ENCODE peak calls at places on chromosomes 2 and 18, in seven cellular contexts. One of them, this sample, is unnamed.

GRCh38 chr2:15316370-15316814 is 244.7 kb downstream of the NBAS start:
- DNase-seq in neural crest cell: no peak
- DNase-seq in CD4-positive, alpha-beta T cell: no peak
- DNase-seq in omental fat pad: no peak
- DNase-seq in MM.1S: no peak
- DNase-seq in WTC11: peak
- DNase-seq in AG04449: no peak
- DNase-seq in this sample: peak

GRCh38 chr2:78977661-78978145 is 47.8 kb upstream of the REG3G start:
- DNase-seq in neural crest cell: no peak
- DNase-seq in CD4-positive, alpha-beta T cell: no peak
- DNase-seq in omental fat pad: no peak
- DNase-seq in MM.1S: peak
- DNase-seq in WTC11: no peak
- DNase-seq in AG04449: no peak
- DNase-seq in this sample: no peak

GRCh38 chr18:24878289-24878688 is 417.9 kb downstream of the HRH4 start:
- DNase-seq in neural crest cell: peak
- DNase-seq in CD4-positive, alpha-beta T cell: no peak
- DNase-seq in omental fat pad: no peak
- DNase-seq in MM.1S: peak
- DNase-seq in WTC11: no peak
- DNase-seq in AG04449: peak
- DNase-seq in this sample: no peak

GRCh38 chr2:8049111-8049720 is 632.6 kb upstream of the ID2 start:
- DNase-seq in neural crest cell: no peak
- DNase-seq in CD4-positive, alpha-beta T cell: no peak
- DNase-seq in omental fat pad: no peak
- DNase-seq in MM.1S: no peak
- DNase-seq in WTC11: no peak
- DNase-seq in AG04449: no peak
- DNase-seq in this sample: no peak

GRCh38 chr2:137947714-137948336 is 16.4 kb upstream of the HNMT start:
- DNase-seq in neural crest cell: peak
- DNase-seq in CD4-positive, alpha-beta T cell: peak
- DNase-seq in omental fat pad: peak
- DNase-seq in MM.1S: peak
- DNase-seq in WTC11: peak
- DNase-seq in AG04449: no peak
- DNase-seq in this sample: peak

GRCh38 chr18:23664674-23665073 is 2.0 kb upstream of the ANKRD29 start:
- DNase-seq in neural crest cell: no peak
- DNase-seq in CD4-positive, alpha-beta T cell: no peak
- DNase-seq in omental fat pad: no peak
- DNase-seq in MM.1S: no peak
- DNase-seq in WTC11: no peak
- DNase-seq in AG04449: no peak
- DNase-seq in this sample: no peak

GRCh38 chr2:94995516-94995915 is 30.0 kb upstream of the MAL start:
- DNase-seq in neural crest cell: no peak
- DNase-seq in CD4-positive, alpha-beta T cell: no peak
- DNase-seq in omental fat pad: no peak
- DNase-seq in MM.1S: no peak
- DNase-seq in WTC11: no peak
- DNase-seq in AG04449: no peak
- DNase-seq in this sample: no peak

GRCh38 chr2:219073413-219074129 is 12.8 kb upstream of the IHH start:
- DNase-seq in neural crest cell: peak
- DNase-seq in CD4-positive, alpha-beta T cell: no peak
- DNase-seq in omental fat pad: no peak
- DNase-seq in MM.1S: peak
- DNase-seq in WTC11: peak
- DNase-seq in AG04449: peak
- DNase-seq in this sample: no peak

GRCh38 chr2:211259831-211260476 is 703.6 kb downstream of the CPS1 start:
- DNase-seq in neural crest cell: no peak
- DNase-seq in CD4-positive, alpha-beta T cell: no peak
- DNase-seq in omental fat pad: no peak
- DNase-seq in MM.1S: no peak
- DNase-seq in WTC11: no peak
- DNase-seq in AG04449: no peak
- DNase-seq in this sample: no peak

GRCh38 chr2:67076265-67076664 is 320.9 kb upstream of the ETAA1 start:
- DNase-seq in neural crest cell: no peak
- DNase-seq in CD4-positive, alpha-beta T cell: no peak
- DNase-seq in omental fat pad: no peak
- DNase-seq in MM.1S: no peak
- DNase-seq in WTC11: no peak
- DNase-seq in AG04449: no peak
- DNase-seq in this sample: no peak

GRCh38 chr2:225598922-225599321 is 199.4 kb downstream of the NYAP2 start:
- DNase-seq in neural crest cell: no peak
- DNase-seq in CD4-positive, alpha-beta T cell: no peak
- DNase-seq in omental fat pad: no peak
- DNase-seq in MM.1S: no peak
- DNase-seq in WTC11: no peak
- DNase-seq in AG04449: no peak
- DNase-seq in this sample: no peak

GRCh38 chr18:22224339-22224738 is 55.0 kb downstream of the GATA6 start:
- DNase-seq in neural crest cell: no peak
- DNase-seq in CD4-positive, alpha-beta T cell: no peak
- DNase-seq in omental fat pad: no peak
- DNase-seq in MM.1S: no peak
- DNase-seq in WTC11: no peak
- DNase-seq in AG04449: no peak
- DNase-seq in this sample: no peak

GRCh38 chr2:167140767-167141166 is 252.5 kb downstream of the XIRP2 start:
- DNase-seq in neural crest cell: no peak
- DNase-seq in CD4-positive, alpha-beta T cell: no peak
- DNase-seq in omental fat pad: no peak
- DNase-seq in MM.1S: no peak
- DNase-seq in WTC11: no peak
- DNase-seq in AG04449: peak
- DNase-seq in this sample: no peak

GRCh38 chr18:56563568-56563967 is 74.8 kb downstream of the TXNL1 start:
- DNase-seq in neural crest cell: peak
- DNase-seq in CD4-positive, alpha-beta T cell: no peak
- DNase-seq in omental fat pad: no peak
- DNase-seq in MM.1S: no peak
- DNase-seq in WTC11: peak
- DNase-seq in AG04449: no peak
- DNase-seq in this sample: no peak

GRCh38 chr2:102048465-102048864 is 56.7 kb downstream of the IL1R2 start:
- DNase-seq in neural crest cell: no peak
- DNase-seq in CD4-positive, alpha-beta T cell: no peak
- DNase-seq in omental fat pad: no peak
- DNase-seq in MM.1S: no peak
- DNase-seq in WTC11: no peak
- DNase-seq in AG04449: no peak
- DNase-seq in this sample: no peak

GRCh38 chr2:170873035-170873692 is 55.9 kb upstream of the GORASP2 start:
- DNase-seq in neural crest cell: peak
- DNase-seq in CD4-positive, alpha-beta T cell: peak
- DNase-seq in omental fat pad: peak
- DNase-seq in MM.1S: peak
- DNase-seq in WTC11: peak
- DNase-seq in AG04449: no peak
- DNase-seq in this sample: peak

GRCh38 chr18:32760391-32760790 is 12.4 kb downstream of the KLHL14 start:
- DNase-seq in neural crest cell: no peak
- DNase-seq in CD4-positive, alpha-beta T cell: no peak
- DNase-seq in omental fat pad: no peak
- DNase-seq in MM.1S: peak
- DNase-seq in WTC11: peak
- DNase-seq in AG04449: no peak
- DNase-seq in this sample: no peak

GRCh38 chr18:36608107-36608506 is 220.7 kb downstream of the TPGS2 start:
- DNase-seq in neural crest cell: no peak
- DNase-seq in CD4-positive, alpha-beta T cell: no peak
- DNase-seq in omental fat pad: no peak
- DNase-seq in MM.1S: no peak
- DNase-seq in WTC11: no peak
- DNase-seq in AG04449: no peak
- DNase-seq in this sample: no peak

GRCh38 chr2:240589850-240590525 is 3.5 kb downstream of the CAPN10 start:
- DNase-seq in neural crest cell: no peak
- DNase-seq in CD4-positive, alpha-beta T cell: no peak
- DNase-seq in omental fat pad: no peak
- DNase-seq in MM.1S: no peak
- DNase-seq in WTC11: no peak
- DNase-seq in AG04449: no peak
- DNase-seq in this sample: no peak

GRCh38 chr2:98308532-98308931 is 37.7 kb upstream of the CNGA3 start:
- DNase-seq in neural crest cell: no peak
- DNase-seq in CD4-positive, alpha-beta T cell: no peak
- DNase-seq in omental fat pad: no peak
- DNase-seq in MM.1S: no peak
- DNase-seq in WTC11: no peak
- DNase-seq in AG04449: no peak
- DNase-seq in this sample: no peak

GRCh38 chr2:12081481-12082210 is 335.2 kb downstream of the LPIN1 start:
- DNase-seq in neural crest cell: no peak
- DNase-seq in CD4-positive, alpha-beta T cell: peak
- DNase-seq in omental fat pad: no peak
- DNase-seq in MM.1S: no peak
- DNase-seq in WTC11: no peak
- DNase-seq in AG04449: no peak
- DNase-seq in this sample: no peak

DNA sequence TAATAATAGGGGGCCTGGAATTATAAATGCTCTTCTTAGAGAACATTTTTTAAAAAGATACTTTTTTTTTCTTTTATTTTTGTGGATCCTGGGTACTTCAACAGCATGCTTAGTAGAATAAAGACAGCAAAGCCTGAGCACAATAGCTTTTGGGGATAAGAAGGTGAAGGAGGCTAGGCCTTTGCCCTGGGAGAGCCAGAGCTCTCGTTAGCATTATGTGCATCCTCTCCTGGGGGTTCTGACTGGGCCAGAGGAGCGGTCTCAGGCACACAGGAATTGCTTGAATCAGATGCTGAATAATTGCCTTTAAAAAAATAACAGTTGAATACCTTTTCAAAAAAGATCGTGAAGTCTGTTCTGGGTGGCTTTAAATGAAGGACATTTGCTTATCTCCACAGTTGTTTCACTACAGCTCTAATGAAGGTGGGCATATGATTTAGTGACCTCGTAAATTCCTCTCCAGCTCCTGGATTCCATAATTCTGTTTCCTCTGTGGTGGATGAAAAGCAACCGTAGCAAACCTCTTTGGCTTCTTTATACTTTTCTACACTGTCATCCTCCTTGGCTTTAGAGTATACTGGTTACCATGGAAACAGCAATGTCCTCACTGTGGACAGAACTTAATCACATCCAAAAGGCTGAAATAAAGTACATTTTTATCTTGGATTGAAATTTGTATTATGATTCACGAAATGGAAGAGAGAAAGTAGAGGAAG is 133.8 kb downstream of the MAIP1 start:
- DNase-seq in neural crest cell: no peak
- DNase-seq in CD4-positive, alpha-beta T cell: no peak
- DNase-seq in omental fat pad: no peak
- DNase-seq in MM.1S: no peak
- DNase-seq in WTC11: no peak
- DNase-seq in AG04449: no peak
- DNase-seq in this sample: no peak
- TF ChIP-seq CTCF in neural crest cell: no peak
- TF ChIP-seq CTCF in CD4-positive, alpha-beta T cell: no peak
- TF ChIP-seq CTCF in omental fat pad: no peak
- TF ChIP-seq CTCF in MM.1S: no peak
- TF ChIP-seq CTCF in WTC11: no peak
- TF ChIP-seq CTCF in AG04449: no peak
- TF ChIP-seq CTCF in this sample: no peak

GRCh38 chr2:120852200-120852815 is 116.6 kb downstream of the GLI2 start:
- DNase-seq in neural crest cell: no peak
- DNase-seq in CD4-positive, alpha-beta T cell: no peak
- DNase-seq in omental fat pad: no peak
- DNase-seq in MM.1S: no peak
- DNase-seq in WTC11: no peak
- DNase-seq in AG04449: no peak
- DNase-seq in this sample: no peak
- TF ChIP-seq CTCF in neural crest cell: no peak
- TF ChIP-seq CTCF in CD4-positive, alpha-beta T cell: no peak
- TF ChIP-seq CTCF in omental fat pad: no peak
- TF ChIP-seq CTCF in MM.1S: no peak
- TF ChIP-seq CTCF in WTC11: no peak
- TF ChIP-seq CTCF in AG04449: no peak
- TF ChIP-seq CTCF in this sample: no peak

GRCh38 chr18:44900627-44901026 is 219.9 kb downstream of the SETBP1 start:
- DNase-seq in neural crest cell: no peak
- DNase-seq in CD4-positive, alpha-beta T cell: no peak
- DNase-seq in omental fat pad: no peak
- DNase-seq in MM.1S: no peak
- DNase-seq in WTC11: no peak
- DNase-seq in AG04449: no peak
- DNase-seq in this sample: no peak

GRCh38 chr18:44901283-44901682 is 220.6 kb downstream of the SETBP1 start:
- DNase-seq in neural crest cell: no peak
- DNase-seq in CD4-positive, alpha-beta T cell: no peak
- DNase-seq in omental fat pad: no peak
- DNase-seq in MM.1S: no peak
- DNase-seq in WTC11: peak
- DNase-seq in AG04449: no peak
- DNase-seq in this sample: no peak

GRCh38 chr18:44898536-44898935 is 217.8 kb downstream of the SETBP1 start:
- DNase-seq in neural crest cell: no peak
- DNase-seq in CD4-positive, alpha-beta T cell: no peak
- DNase-seq in omental fat pad: no peak
- DNase-seq in MM.1S: no peak
- DNase-seq in WTC11: no peak
- DNase-seq in AG04449: no peak
- DNase-seq in this sample: no peak

GRCh38 chr18:44897445-44898215 is 216.9 kb downstream of the SETBP1 start:
- DNase-seq in neural crest cell: no peak
- DNase-seq in CD4-positive, alpha-beta T cell: no peak
- DNase-seq in omental fat pad: no peak
- DNase-seq in MM.1S: no peak
- DNase-seq in WTC11: no peak
- DNase-seq in AG04449: no peak
- DNase-seq in this sample: no peak

DNA sequence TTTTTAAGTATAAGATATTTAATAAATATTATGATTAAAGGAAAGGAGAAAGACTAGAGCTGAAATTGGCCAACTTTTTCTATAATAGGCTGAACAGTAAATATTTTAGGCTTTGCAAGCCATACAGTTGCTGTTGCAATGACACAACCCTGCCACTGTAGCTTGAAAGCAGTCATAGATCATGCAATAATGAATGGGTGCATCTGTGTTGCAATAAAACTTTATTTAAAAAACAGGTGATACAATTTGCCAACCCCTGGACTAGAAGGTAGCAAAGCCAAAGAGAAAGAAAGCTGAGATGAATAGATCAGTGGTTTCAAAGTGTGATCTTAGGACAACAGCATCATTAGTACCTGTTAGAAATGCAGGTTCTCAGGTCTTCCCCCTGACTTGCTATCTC is 219.1 kb downstream of the SETBP1 start:
- DNase-seq in neural crest cell: no peak
- DNase-seq in CD4-positive, alpha-beta T cell: no peak
- DNase-seq in omental fat pad: no peak
- DNase-seq in MM.1S: no peak
- DNase-seq in WTC11: no peak
- DNase-seq in AG04449: no peak
- DNase-seq in this sample: no peak
- TF ChIP-seq CTCF in neural crest cell: peak
- TF ChIP-seq CTCF in CD4-positive, alpha-beta T cell: no peak
- TF ChIP-seq CTCF in omental fat pad: no peak
- TF ChIP-seq CTCF in MM.1S: peak
- TF ChIP-seq CTCF in WTC11: no peak
- TF ChIP-seq CTCF in AG04449: no peak
- TF ChIP-seq CTCF in this sample: no peak

GRCh38 chr2:136117909-136118818 is at the start of gene CXCR4:
- DNase-seq in neural crest cell: peak
- DNase-seq in CD4-positive, alpha-beta T cell: peak
- DNase-seq in omental fat pad: no peak
- DNase-seq in MM.1S: peak
- DNase-seq in WTC11: peak
- DNase-seq in AG04449: no peak
- DNase-seq in this sample: peak
- TF ChIP-seq CTCF in neural crest cell: peak
- TF ChIP-seq CTCF in CD4-positive, alpha-beta T cell: no peak
- TF ChIP-seq CTCF in omental fat pad: no peak
- TF ChIP-seq CTCF in MM.1S: peak
- TF ChIP-seq CTCF in WTC11: no peak
- TF ChIP-seq CTCF in AG04449: no peak
- TF ChIP-seq CTCF in this sample: no peak